ENCODE peak calls at places on chromosomes 1 and 21, in five cellular contexts. O is HCT116, G is H1, N is A549, R is GM12878. Q is an unnamed sample.

GRCh38 chr1:89578940-89579684 is 53.8 kb upstream of the LRRC8C start:
- DNase-seq in O (no peak), G (no peak), N (no peak), R (no peak), Q (no peak)

GRCh38 chr1:67479146-67479891 is 49.1 kb upstream of the SERBP1 start:
- DNase-seq in O (no peak), G (no peak), N (no peak), R (no peak), Q (no peak)

GRCh38 chr1:84103197-84103992 is 40.7 kb upstream of the PRKACB start:
- DNase-seq in O (peak), G (no peak), N (peak), R (no peak), Q (peak)

GRCh38 chr1:53913352-53914043 is 19.5 kb downstream of the DIO1 start:
- DNase-seq in O (no peak), G (no peak), N (no peak), R (no peak), Q (no peak)

GRCh38 chr21:38156200-38156599 is 100.6 kb upstream of the KCNJ15 start:
- DNase-seq in O (no peak), G (no peak), N (no peak), R (no peak), Q (no peak)

GRCh38 chr1:159889202-159889601 is 10.8 kb downstream of the CFAP45 start:
- DNase-seq in O (no peak), G (no peak), N (no peak), R (no peak), Q (peak)

GRCh38 chr1:14215151-14215550 is 383.3 kb upstream of the KAZN start:
- DNase-seq in O (no peak), G (peak), N (no peak), R (no peak), Q (no peak)

GRCh38 chr1:233490488-233490887 is 123.4 kb upstream of the KCNK1 start:
- DNase-seq in O (no peak), G (no peak), N (no peak), R (no peak), Q (no peak)

GRCh38 chr1:12019858-12020509 is 686 bp downstream of the MIIP start:
- DNase-seq in O (no peak), G (no peak), N (no peak), R (no peak), Q (peak)

GRCh38 chr21:42298657-42299056 is 16.6 kb downstream of the TFF3 start:
- DNase-seq in O (no peak), G (no peak), N (no peak), R (no peak), Q (no peak)

GRCh38 chr1:196372896-196373536 is 235.2 kb downstream of the KCNT2 start:
- DNase-seq in O (peak), G (no peak), N (peak), R (no peak), Q (peak)
- TF ChIP-seq MAX in O (no peak), G (no peak), N (no peak), R (no peak), Q (no peak)

GRCh38 chr1:3436901-3437300 is 17.6 kb upstream of the ARHGEF16 start:
- DNase-seq in O (no peak), G (no peak), N (no peak), R (no peak), Q (no peak)
- TF ChIP-seq POLR2A in O (no peak), G (no peak), N (no peak), R (no peak), Q (no peak)

GRCh38 chr1:17229379-17229778 is 19.5 kb upstream of the PADI3 start:
- DNase-seq in O (no peak), G (no peak), N (no peak), R (no peak), Q (no peak)
- TF ChIP-seq MAX in O (no peak), G (no peak), N (no peak), R (no peak), Q (no peak)

DNA sequence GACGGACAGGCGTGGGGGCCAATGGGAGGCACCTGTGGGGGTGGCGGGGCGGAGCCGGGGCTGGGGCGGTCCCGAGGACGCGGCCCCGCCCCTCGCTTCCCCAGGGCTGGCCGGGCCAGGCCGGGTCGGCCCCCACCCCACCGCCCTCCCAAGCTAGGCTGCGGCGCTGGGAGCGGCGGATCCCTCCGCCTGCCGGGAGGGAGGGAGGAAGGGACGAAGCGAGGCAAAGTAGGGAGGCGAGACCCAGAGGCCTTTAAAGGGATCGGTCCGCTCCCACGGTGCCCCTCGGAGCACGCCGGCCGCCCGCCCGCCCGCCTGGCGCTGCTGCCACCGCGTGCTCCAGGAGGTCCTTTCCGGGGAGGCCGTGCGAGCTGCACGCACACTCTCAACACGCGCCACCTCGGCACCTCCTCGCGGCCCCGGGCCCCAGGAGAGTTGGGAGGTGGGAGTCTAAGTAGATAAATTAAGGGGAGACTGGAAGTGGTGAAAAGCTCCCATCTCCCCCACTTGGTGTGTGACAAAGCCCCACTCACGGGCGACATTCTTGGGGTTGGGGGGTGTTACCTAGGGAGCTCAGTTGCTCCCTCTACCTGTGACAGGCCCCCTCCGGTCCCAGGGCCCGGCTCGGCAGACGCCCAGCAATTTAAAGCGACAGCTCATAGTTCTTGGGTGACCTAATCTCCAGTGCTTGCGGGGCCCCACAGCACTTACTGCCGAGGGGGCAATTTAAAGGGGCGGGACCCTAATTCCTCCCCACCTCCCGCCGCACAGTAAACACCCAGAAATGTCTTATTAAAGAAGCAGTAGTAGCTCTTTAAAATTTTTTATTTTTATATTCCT is 492 bp upstream of the MEF2D start:
- DNase-seq in O (peak), G (peak), N (peak), R (no peak), Q (peak)
- TF ChIP-seq POLR2A in O (no peak), G (peak), N (peak), R (peak), Q (peak)

Q was measured in NB4.